ENCODE peak calls at places on chromosomes 6 and 20, in ten cellular contexts. R is NCI-H2029; J is prostate gland; C is fibroblast of the aortic adventitia; A is ascending aorta; S is M059J; F is H7; N is K562; Y is T-helper 1 cell; I is activated CD4-positive, alpha-beta T cell treated with anti-CD3 and anti-CD28 coated beads, Interleukin-2, amount 50 U/mL, for 24 hours. X is an unnamed sample.

GRCh38 chr6:36703982-36704381 is 6.4 kb downstream of the RAB44 start:
- DNase-seq in R (no peak), J (no peak), C (no peak), A (no peak), S (no peak), F (no peak), N (no peak), Y (no peak), I (no peak), X (no peak)

GRCh38 chr6:158205220-158205944 is 37.2 kb downstream of the GTF2H5 start:
- DNase-seq in R (no peak), J (no peak), C (no peak), A (no peak), S (peak), F (peak), N (peak), Y (no peak), I (no peak), X (no peak)

GRCh38 chr6:83127258-83127657 is 59.8 kb downstream of the DOP1A start:
- DNase-seq in R (no peak), J (no peak), C (no peak), A (no peak), S (no peak), F (no peak), N (no peak), Y (no peak), I (no peak), X (no peak)

GRCh38 chr6:9494864-9495263 is 920.0 kb downstream of the TFAP2A start:
- DNase-seq in R (no peak), J (no peak), C (peak), A (no peak), S (peak), F (no peak), N (no peak), Y (no peak), I (no peak), X (no peak)

GRCh38 chr6:34791164-34791841 is 580 bp upstream of the BLTP3A start:
- DNase-seq in R (no peak), J (peak), C (no peak), A (no peak), S (peak), F (peak), N (peak), Y (no peak), I (peak), X (peak)

GRCh38 chr20:36975085-36975829 is 23.7 kb upstream of the SAMHD1 start:
- DNase-seq in R (no peak), J (no peak), C (no peak), A (no peak), S (no peak), F (no peak), N (no peak), Y (peak), I (no peak), X (no peak)

GRCh38 chr6:44636576-44637248 is 249.2 kb downstream of the CDC5L start:
- DNase-seq in R (no peak), J (peak), C (peak), A (no peak), S (no peak), F (no peak), N (no peak), Y (no peak), I (no peak), X (no peak)

GRCh38 chr6:633611-634010 is 23.3 kb downstream of the HUS1B start:
- DNase-seq in R (no peak), J (no peak), C (no peak), A (no peak), S (no peak), F (no peak), N (no peak), Y (no peak), I (no peak), X (no peak)

GRCh38 chr6:56387621-56388413 is 140.4 kb upstream of the COL21A1 start:
- DNase-seq in R (peak), J (no peak), C (peak), A (no peak), S (peak), F (no peak), N (no peak), Y (no peak), I (no peak), X (no peak)

GRCh38 chr6:147150303-147150702 is 53.9 kb upstream of the STXBP5 start:
- DNase-seq in R (no peak), J (no peak), C (no peak), A (no peak), S (no peak), F (no peak), N (no peak), Y (no peak), I (no peak), X (no peak)

GRCh38 chr20:2701671-2702081 is 9.1 kb downstream of the EBF4 start:
- DNase-seq in R (no peak), J (no peak), C (no peak), A (no peak), S (no peak), F (peak), N (no peak), Y (no peak), I (no peak), X (no peak)

GRCh38 chr6:161406633-161407032 is 132.8 kb upstream of the AGPAT4 start:
- DNase-seq in R (no peak), J (no peak), C (peak), A (no peak), S (peak), F (no peak), N (no peak), Y (no peak), I (no peak), X (peak)

X was measured in RPMI7951.